ENCODE peak calls at places on chromosome 10, in five cellular contexts. D is SK-N-DZ, N is Right ventricle myocardium superior, F is HT1080, Y is adipocyte. K is an unnamed sample.
A peak's percentile ranks its signal among the peaks of the same experiment; 100 is the strongest.

GRCh38 chr10:78957471-78958039 is 111.2 kb upstream of the ZMIZ1 start:
- DNase-seq in Y (no peak), N (no peak), F (peak; percentile 77), D (no peak), K (peak; percentile 32)

GRCh38 chr10:36888925-36889573 is 236.3 kb upstream of the ANKRD30A start:
- DNase-seq in N (no peak), F (peak; percentile 25), D (peak; percentile 72), Y (peak; percentile 19), K (no peak)

GRCh38 chr10:46545861-46546590 is 10.4 kb downstream of the GPRIN2 start:
- DNase-seq in F (no peak), N (peak; percentile 37), Y (no peak), D (no peak), K (no peak)

GRCh38 chr10:67802767-67803538 is 35.0 kb downstream of the DNAJC12 start:
- DNase-seq in D (no peak), F (no peak), N (no peak), Y (no peak), K (no peak)

GRCh38 chr10:78408671-78409472 is 375.2 kb downstream of the RPS24 start:
- DNase-seq in D (no peak), Y (peak; percentile 6), N (peak; percentile 91), F (peak; percentile 32), K (no peak)

GRCh38 chr10:104580774-104581675 is 60.1 kb upstream of the SORCS3 start:
- DNase-seq in F (peak; percentile 70), N (peak; percentile 66), Y (peak; percentile 87), D (peak; percentile 50), K (peak; percentile 46)

GRCh38 chr10:124993728-124994451 is 52.0 kb downstream of the ZRANB1 start:
- DNase-seq in Y (no peak), N (no peak), D (no peak), F (no peak), K (no peak)

GRCh38 chr10:82041018-82041417 is 166.0 kb downstream of the NRG3 start:
- DNase-seq in Y (no peak), F (no peak), D (no peak), N (no peak), K (no peak)

GRCh38 chr10:129921801-129922597 is 42.1 kb downstream of the EBF3 start:
- DNase-seq in N (no peak), Y (no peak), F (no peak), D (no peak), K (no peak)